ENCODE peak calls at places on chromosome 22, in six cellular contexts. X is endothelial cell of umbilical vein, W is SK-N-SH, D is A549, G is HCT116, I is astrocyte. H is an unnamed sample.

GRCh38 chr22:35154937-35155387 is 89.0 kb downstream of the ISX start:
- DNase-seq in X (peak), W (peak), D (peak), G (peak), I (peak), H (peak)

GRCh38 chr22:35312198-35313059 is 12.7 kb downstream of the TOM1 start:
- DNase-seq in X (peak), W (no peak), D (no peak), G (peak), I (peak), H (peak)

GRCh38 chr22:37058917-37059701 is 7.6 kb downstream of the KCTD17 start:
- DNase-seq in X (no peak), W (no peak), D (no peak), G (no peak), I (no peak), H (no peak)

GRCh38 chr22:23179381-23180294 is 671 bp upstream of the BCR start:
- DNase-seq in X (peak), W (no peak), D (no peak), G (no peak), I (no peak), H (peak)

GRCh38 chr22:23574371-23574811 is 5.7 kb downstream of the IGLL1 start:
- DNase-seq in X (no peak), W (no peak), D (no peak), G (no peak), I (no peak), H (no peak)

GRCh38 chr22:40265783-40266182 is 80.5 kb upstream of the ADSL start:
- DNase-seq in X (peak), W (no peak), D (no peak), G (no peak), I (no peak), H (no peak)

GRCh38 chr22:31583861-31584485 is 78.0 kb downstream of the PISD start:
- DNase-seq in X (peak), W (no peak), D (no peak), G (no peak), I (peak), H (no peak)

GRCh38 chr22:28594784-28595324 is 84.8 kb downstream of the TTC28 start:
- DNase-seq in X (peak), W (peak), D (peak), G (peak), I (peak), H (peak)

GRCh38 chr22:37498289-37498909 is 12.2 kb upstream of the MFNG start:
- DNase-seq in X (peak), W (peak), D (peak), G (no peak), I (no peak), H (peak)

GRCh38 chr22:24758164-24758799 is 16.2 kb downstream of the PIWIL3 start:
- DNase-seq in X (peak), W (peak), D (peak), G (peak), I (peak), H (peak)

GRCh38 chr22:35611891-35612576 is 5.1 kb downstream of the MB start:
- DNase-seq in X (no peak), W (no peak), D (no peak), G (no peak), I (no peak), H (peak)

GRCh38 chr22:35893698-35894097 is 134.9 kb downstream of the RBFOX2 start:
- DNase-seq in X (peak), W (no peak), D (no peak), G (no peak), I (no peak), H (no peak)

GRCh38 chr22:43587574-43587973 is 175.8 kb downstream of the MPPED1 start:
- DNase-seq in X (no peak), W (no peak), D (peak), G (no peak), I (peak), H (no peak)

DNA sequence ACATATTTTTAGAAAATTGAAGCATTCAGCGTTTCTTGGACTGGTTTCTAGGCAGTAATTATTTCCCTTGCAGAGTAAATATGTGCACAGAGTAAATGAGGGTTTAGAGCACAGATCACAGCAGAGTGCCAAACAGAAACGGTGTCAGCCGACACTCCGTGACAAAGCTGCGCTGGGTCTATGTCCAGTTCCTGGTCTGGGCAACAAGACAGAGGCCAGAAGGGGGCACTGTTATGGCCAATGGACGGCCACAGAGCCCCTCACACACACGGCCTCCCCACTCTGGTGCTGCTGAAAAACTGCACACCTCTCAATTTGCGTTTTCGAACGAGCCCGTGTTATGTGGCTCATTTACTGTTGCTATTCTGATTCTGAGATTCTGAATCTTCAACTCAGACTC is 180.7 kb downstream of the MPPED1 start:
- DNase-seq in X (no peak), W (no peak), D (peak), G (no peak), I (no peak), H (no peak)
- H3K4me2 ChIP-seq in X (no peak), W (no peak), D (no peak), G (no peak), I (no peak), H (no peak)

GRCh38 chr22:27196483-27196882 is 539.1 kb downstream of the MIAT start:
- DNase-seq in X (no peak), W (no peak), D (no peak), G (no peak), I (no peak), H (no peak)

GRCh38 chr22:27195516-27195915 is 538.1 kb downstream of the MIAT start:
- DNase-seq in X (no peak), W (no peak), D (no peak), G (no peak), I (no peak), H (no peak)

GRCh38 chr22:27193636-27194035 is 536.2 kb downstream of the MIAT start:
- DNase-seq in X (no peak), W (no peak), D (no peak), G (no peak), I (no peak), H (no peak)

GRCh38 chr22:27194096-27194748 is 536.8 kb downstream of the MIAT start:
- DNase-seq in X (no peak), W (no peak), D (no peak), G (no peak), I (no peak), H (no peak)

GRCh38 chr22:27195104-27195503 is 537.7 kb downstream of the MIAT start:
- DNase-seq in X (no peak), W (no peak), D (no peak), G (no peak), I (no peak), H (no peak)
- H3K4me2 ChIP-seq in X (no peak), W (no peak), D (no peak), G (no peak), I (no peak), H (no peak)

DNA sequence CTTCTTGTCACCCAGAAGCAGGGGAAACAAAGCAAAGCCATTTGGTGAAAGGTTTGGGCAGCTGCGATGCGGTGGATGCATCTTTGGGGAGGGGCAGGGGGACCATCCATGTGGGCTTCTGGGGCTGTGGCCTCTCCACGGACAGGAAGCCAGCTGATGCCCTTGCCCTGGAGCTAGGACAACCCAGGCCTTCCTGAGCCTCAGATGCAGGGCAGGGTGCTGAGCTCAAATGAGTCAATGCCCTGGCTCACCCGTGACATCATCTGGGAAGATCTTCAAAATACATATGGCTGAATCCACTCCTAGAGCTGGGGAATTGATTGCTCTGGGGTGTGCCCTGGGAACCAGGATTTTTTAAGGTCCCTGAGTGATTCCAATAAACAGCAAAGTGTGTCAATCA is 1418.2 kb downstream of the TBC1D22A start:
- DNase-seq in X (no peak), W (no peak), D (no peak), G (no peak), I (no peak), H (no peak)
- H3K4me2 ChIP-seq in X (no peak), W (no peak), D (no peak), G (no peak), I (no peak), H (no peak)

DNA sequence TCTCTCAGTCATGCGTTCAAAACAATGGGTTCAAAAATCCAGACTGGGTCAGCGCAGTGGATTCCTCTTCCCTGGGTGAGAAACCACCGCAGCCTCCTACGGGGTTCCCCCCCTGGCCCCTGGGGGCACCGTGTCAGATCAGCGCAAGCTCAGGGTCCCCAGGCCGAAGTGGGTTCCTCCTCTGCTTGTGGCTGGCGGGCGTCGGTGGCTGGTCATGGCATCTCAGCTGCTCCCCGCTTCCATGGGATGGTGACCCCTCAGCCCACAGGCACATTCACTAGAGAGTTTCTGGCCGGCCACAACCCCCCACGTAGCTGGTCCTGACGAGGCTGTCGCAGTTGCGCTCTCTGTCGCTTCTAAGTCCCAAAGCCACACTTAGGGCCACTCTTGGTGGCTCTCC is 389.8 kb downstream of the TBC1D22A start:
- DNase-seq in X (no peak), W (no peak), D (no peak), G (no peak), I (no peak), H (no peak)
- H3K4me2 ChIP-seq in X (no peak), W (no peak), D (no peak), G (no peak), I (no peak), H (no peak)

DNA sequence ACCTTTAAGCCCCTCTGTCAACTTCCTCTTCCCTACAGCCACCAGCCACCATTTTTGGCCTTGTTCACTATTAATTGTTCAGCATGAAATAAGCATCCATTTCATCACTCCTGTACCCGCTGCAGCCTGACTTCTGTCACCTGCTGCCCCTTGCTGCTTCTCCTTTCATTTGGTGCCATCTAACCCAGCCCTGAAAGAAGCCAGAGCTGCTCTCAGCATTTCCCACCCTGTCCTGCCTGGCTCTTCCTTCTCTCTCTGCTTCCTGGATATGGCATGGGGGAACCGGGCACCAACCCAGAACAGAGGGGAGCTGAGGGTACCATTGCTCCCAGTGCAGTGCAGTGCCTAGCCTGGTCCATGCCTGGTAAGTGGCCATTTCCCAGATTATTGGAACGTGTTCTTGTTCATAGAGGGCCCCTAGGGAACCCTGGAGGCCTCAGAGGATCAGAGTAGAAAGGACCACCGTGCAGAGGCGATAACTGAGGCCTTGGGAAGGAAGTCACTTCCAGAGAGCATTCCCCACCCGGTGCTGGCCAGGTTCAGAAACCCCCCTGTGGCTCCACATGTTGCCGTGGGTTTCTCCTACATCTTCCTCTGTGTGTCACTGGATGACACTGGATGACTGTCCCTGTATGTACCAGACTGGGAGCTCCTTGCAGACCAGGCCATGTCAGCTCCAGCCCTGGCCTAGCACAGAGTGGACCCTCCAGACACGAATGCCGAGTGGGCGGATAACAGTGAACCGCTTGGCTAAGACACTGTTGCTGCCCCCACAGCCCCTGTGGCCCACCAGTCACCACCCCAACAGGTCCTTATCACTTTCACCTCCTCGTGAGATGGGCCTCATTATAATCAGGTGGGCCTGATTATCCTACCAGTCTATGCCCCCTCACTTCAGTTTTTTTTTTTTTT is 4.7 kb downstream of the YDJC start:
- DNase-seq in X (no peak), W (no peak), D (no peak), G (no peak), I (no peak), H (no peak)
- H3K4me2 ChIP-seq in X (no peak), W (no peak), D (no peak), G (no peak), I (no peak), H (no peak)

GRCh38 chr22:45812910-45813309 is 141.3 kb downstream of the ATXN10 start:
- DNase-seq in X (no peak), W (no peak), D (no peak), G (no peak), I (no peak), H (no peak)

GRCh38 chr22:45818130-45819085 is 146.8 kb downstream of the ATXN10 start:
- DNase-seq in X (no peak), W (peak), D (no peak), G (no peak), I (peak), H (no peak)

GRCh38 chr22:45816771-45817170 is 145.1 kb downstream of the ATXN10 start:
- DNase-seq in X (no peak), W (no peak), D (no peak), G (no peak), I (no peak), H (no peak)

GRCh38 chr22:45819305-45819704 is 147.7 kb downstream of the ATXN10 start:
- DNase-seq in X (no peak), W (no peak), D (no peak), G (no peak), I (no peak), H (no peak)

DNA sequence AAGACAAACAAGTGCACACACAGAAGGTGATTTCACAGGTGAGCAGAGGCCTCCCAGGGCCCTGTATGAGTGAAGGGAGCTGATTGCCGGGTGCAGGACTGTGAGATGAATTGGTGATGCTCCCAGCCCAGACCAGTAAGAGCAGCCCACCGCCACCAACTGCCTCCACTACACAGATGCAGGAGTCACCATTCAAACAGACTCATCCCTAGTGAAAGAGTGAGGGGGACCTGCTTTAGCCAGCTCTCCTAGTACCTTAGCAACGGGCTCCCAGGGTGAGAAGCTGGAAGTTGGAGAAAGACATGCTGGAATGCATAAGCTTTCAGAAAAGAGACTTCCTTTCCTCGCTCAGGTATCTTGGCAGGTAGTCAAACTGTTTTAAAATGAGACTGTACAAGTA is 146.1 kb downstream of the ATXN10 start:
- DNase-seq in X (no peak), W (no peak), D (no peak), G (no peak), I (no peak), H (no peak)
- H3K4me2 ChIP-seq in X (no peak), W (no peak), D (no peak), G (no peak), I (no peak), H (no peak)

DNA sequence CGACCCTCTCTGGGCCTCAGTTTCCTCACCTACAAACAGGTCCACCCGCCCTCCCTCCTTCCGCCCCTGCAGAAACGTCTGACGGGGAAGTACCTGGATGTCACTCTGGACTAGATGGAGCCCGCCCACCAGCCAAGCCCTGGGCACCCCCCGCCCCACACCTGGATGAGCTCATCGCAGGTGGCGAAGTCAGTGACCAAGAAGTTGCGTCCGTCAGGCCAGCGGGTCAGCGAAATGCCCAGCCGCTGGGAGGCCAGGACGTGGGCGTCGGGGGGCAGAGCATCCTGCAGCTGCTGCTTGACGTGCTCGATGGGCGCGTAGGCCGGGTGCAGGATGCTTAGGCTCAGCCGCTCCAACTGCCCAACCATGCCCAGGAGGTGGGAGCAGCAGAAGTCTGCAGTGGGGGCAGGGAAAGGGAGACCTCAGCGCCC is 897 bp downstream of the PNPLA5 start:
- DNase-seq in X (no peak), W (no peak), D (no peak), G (no peak), I (no peak), H (no peak)
- H3K4me2 ChIP-seq in X (no peak), W (no peak), D (peak), G (peak), I (peak), H (peak)

DNA sequence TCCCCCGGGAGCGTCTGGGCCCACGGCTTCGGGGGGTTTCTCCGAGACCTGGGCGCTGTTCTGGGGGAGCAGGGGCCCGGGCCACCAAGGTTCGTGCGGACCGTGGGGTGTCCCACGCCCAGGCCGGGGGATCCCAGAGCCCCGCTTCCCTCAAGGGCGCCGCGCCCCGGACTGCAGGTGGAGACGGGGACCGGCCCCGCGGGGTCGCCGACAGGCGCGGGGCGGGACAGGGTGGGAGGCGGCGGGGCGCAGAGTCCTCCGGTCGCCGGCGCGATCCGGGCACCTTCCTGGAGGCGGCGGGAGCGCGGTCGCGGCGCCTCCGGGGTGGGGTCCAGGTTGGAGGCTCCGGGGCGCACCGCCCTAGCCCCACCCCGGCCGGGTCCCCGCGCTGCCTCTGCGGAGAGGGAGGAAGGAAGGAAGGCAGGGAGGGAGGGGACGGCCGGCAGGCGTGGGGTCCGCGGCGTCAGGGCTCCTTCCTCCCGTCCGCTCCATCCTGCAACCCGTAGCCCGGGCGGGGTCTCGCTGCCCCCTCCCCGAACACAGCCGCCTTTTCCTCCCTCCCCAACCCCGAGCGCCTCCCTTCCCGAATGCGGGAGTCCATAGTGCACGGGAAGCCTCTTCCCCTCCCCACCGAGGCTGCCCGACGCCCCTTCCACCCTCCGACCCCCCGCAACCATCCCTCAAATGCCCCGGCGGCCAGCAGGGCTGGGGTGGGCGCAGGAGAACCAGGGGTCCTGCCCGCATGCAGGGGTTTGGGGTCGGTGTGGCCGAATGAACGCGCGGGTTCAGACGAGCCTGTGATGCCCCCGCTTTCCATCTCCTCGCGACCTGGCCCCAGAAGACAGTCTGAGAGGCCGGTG is 4.3 kb upstream of the ZBED4 start:
- DNase-seq in X (no peak), W (peak), D (no peak), G (no peak), I (no peak), H (no peak)
- H3K4me2 ChIP-seq in X (no peak), W (peak), D (peak), G (no peak), I (peak), H (no peak)

GRCh38 chr22:38569181-38569971 is 607 bp downstream of the DMC1 start:
- DNase-seq in X (no peak), W (peak), D (no peak), G (no peak), I (no peak), H (no peak)
- H3K4me2 ChIP-seq in X (peak), W (no peak), D (peak), G (peak), I (peak), H (peak)

DNA sequence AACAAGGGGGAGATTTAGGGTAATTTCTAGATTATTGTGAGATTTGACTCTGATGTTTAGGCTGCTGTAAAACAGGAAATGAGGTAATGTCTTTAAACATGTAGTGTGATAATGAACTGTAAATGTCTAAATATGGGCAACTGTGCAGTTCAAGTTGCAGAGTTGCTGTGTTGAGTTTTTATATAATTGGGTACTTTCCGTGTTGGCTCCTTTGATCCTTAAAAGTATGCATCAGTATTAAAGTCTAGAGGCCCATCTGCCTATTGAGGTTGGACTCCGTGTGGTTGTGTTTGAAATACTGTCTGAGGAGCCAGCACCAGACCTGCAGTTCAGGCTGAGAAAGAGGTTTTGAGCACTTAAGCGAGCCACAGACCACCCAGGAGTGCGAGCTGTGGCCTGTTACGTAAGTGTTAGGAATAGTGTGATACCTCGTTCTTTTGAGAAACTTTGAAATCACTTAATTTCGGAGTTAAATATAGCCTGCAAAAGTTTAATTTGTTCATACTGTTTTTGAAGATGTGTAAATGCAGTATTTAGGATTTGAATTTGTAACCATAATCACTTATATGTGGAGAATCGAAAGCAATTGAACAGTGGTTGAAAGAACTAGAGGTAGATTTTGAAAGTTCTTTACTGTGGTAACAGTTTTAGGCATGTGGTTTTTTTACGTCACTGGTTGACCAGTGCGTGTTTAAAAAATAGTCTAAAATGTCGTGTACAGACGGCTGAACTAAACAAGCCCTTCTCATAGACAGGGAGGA is 9.0 kb downstream of the FAM118A start:
- DNase-seq in X (peak), W (no peak), D (no peak), G (no peak), I (peak), H (no peak)
- H3K4me2 ChIP-seq in X (peak), W (peak), D (no peak), G (no peak), I (peak), H (no peak)